ENCODE peak calls at places on chromosomes 5 and 9, in five cellular contexts. A is progenitor cell of endocrine pancreas, M is foreskin fibroblast, V is activated B cell treated with CpG ODN at 0.5 μM for 24 hours, R is neural crest cell. F is an unnamed sample.

GRCh38 chr9:132201780-132202703 is 40.2 kb downstream of the NTNG2 start:
- DNase-seq in A (no peak), M (no peak), V (no peak), R (no peak), F (no peak)

GRCh38 chr5:37722236-37723146 is 117.3 kb downstream of the GDNF start:
- DNase-seq in A (no peak), M (peak), V (no peak), R (no peak), F (no peak)

GRCh38 chr9:76987594-76988200 is 31.8 kb upstream of the FOXB2 start:
- DNase-seq in A (no peak), M (peak), V (no peak), R (peak), F (no peak)

GRCh38 chr9:135550344-135550918 is 4.5 kb downstream of the OBP2A start:
- DNase-seq in A (no peak), M (no peak), V (no peak), R (no peak), F (no peak)

GRCh38 chr5:151925396-151925750 is 722 bp upstream of the GLRA1 start:
- DNase-seq in A (no peak), M (no peak), V (no peak), R (no peak), F (no peak)

GRCh38 chr9:107044872-107045271 is 181.9 kb downstream of the ZNF462 start:
- DNase-seq in A (no peak), M (no peak), V (no peak), R (no peak), F (no peak)

GRCh38 chr5:132489871-132490483 is 596 bp downstream of the IRF1 start:
- DNase-seq in A (no peak), M (peak), V (no peak), R (no peak), F (no peak)

GRCh38 chr9:134378901-134379338 is 52.7 kb downstream of the RXRA start:
- DNase-seq in A (no peak), M (peak), V (no peak), R (no peak), F (no peak)

GRCh38 chr9:95157491-95158151 is 159.9 kb downstream of the FANCC start:
- DNase-seq in A (no peak), M (peak), V (no peak), R (no peak), F (no peak)

GRCh38 chr5:139648205-139649081 is at the start of gene CXXC5:
- DNase-seq in A (peak), M (peak), V (peak), R (peak), F (peak)

GRCh38 chr5:137231535-137231934 is 267.6 kb downstream of the SPOCK1 start:
- DNase-seq in A (no peak), M (peak), V (no peak), R (no peak), F (no peak)

GRCh38 chr5:178415353-178415752 is 174.8 kb downstream of the COL23A1 start:
- DNase-seq in A (no peak), M (no peak), V (no peak), R (no peak), F (no peak)

GRCh38 chr5:91212336-91213092 is 170.6 kb downstream of the ARRDC3 start:
- DNase-seq in A (no peak), M (peak), V (no peak), R (no peak), F (peak)

GRCh38 chr5:141811287-141812155 is 66.7 kb downstream of the PCDH1 start:
- DNase-seq in A (peak), M (peak), V (no peak), R (peak), F (peak)
- TF ChIP-seq CTCF in A (peak), M (peak), V (no peak), R (peak), F (peak)

DNA sequence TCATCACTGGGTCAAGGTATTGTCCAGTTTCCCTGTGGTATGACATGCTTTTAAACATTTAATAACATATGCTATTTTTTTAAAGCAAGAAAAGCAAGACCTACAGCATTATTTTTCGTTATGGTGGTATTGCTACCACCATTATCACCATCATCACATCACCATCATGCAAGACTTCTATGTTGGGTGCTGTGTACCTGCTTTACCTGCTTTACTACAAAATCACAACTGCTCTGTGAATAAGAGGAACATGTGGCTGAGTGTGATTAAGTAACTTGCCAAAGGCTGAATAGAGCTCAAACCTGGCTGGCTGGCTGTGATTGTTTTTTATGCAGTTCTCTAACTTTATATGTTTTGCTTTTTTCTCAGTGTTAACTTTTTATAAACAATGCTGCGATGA is 140.8 kb upstream of the CLINT1 start:
- DNase-seq in A (no peak), M (no peak), V (no peak), R (no peak), F (no peak)
- TF ChIP-seq CTCF in A (no peak), M (no peak), V (no peak), R (no peak), F (no peak)

DNA sequence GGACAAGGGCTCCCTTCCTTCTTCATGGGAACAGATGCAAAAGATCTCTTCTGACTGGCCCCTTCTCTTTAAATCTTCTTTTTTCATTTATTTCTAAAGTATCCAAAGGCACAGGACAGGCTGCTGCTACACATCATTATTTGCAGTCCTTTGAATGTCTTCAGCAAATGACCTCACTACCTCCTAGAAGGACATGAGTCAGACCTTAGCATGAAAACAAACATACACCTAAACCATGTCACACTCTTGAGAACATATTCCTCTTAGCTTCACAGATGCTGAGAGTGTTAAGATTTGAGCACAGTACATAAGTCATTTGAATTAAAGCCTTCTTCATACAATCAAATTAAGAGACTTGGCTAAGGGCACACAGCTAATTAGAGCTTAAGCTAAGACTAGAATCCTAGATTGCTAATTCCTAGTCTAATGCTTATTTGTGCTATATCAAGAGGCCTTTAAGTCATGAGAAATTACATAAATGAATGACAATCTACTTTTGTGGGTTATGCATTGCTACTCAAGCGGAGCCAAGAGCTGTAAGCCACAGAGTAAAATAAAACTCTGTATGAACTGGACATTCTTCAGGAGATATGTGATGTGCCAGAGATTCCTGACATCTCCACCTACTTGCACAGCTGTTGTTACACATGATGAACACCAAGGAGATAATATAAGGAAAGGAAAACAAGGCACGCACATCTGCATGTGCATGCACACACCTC is 109.1 kb upstream of the PTGER4 start:
- DNase-seq in A (no peak), M (peak), V (no peak), R (no peak), F (no peak)
- TF ChIP-seq CTCF in A (no peak), M (no peak), V (no peak), R (no peak), F (no peak)

GRCh38 chr5:180090769-180091546 is 19.4 kb upstream of the RNF130 start:
- DNase-seq in A (no peak), M (peak), V (no peak), R (peak), F (no peak)
- TF ChIP-seq CTCF in A (no peak), M (no peak), V (no peak), R (peak), F (peak)

DNA sequence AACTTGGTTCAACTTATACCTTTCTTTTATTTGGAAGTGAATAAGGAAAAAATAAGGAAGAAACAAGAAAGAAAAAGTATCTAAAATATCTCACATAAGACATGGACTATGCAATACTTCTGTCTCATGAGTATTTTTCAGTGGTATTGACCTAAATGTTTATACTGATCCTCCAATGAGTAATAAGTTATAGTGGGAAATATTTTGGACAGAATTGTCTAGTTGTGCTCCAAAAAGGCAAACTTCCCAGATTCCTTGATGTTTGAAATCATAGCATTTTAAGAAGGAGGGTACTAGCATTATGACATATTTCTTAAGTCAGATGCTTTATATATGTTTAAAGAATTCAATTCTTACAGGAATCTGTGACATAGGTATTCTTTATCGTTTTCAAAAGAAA is 34.5 kb upstream of the BASP1 start:
- DNase-seq in A (no peak), M (no peak), V (no peak), R (no peak), F (no peak)
- TF ChIP-seq CTCF in A (no peak), M (no peak), V (no peak), R (no peak), F (no peak)

DNA sequence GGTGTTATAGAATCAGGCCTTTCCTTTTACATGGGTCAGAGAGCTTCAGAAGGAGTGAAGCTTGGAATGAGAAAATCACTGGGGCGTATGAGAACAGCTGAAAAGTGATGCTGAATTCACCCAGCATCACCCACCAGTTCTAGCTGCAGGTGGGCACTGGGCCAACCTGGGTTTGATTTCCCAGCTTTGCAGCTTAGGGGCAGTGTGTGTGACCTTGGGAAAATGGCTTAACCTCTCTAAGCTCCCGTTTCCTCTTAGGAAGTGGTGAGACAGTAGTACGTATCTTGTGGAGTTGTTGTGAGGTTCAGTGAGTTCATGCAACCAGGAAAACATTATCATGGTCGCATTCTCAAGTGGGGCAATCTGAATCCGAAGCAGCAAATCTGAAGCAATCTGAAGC is 10.6 kb downstream of the PCDH12 start:
- DNase-seq in A (no peak), M (no peak), V (no peak), R (no peak), F (no peak)
- TF ChIP-seq CTCF in A (no peak), M (no peak), V (no peak), R (no peak), F (no peak)

DNA sequence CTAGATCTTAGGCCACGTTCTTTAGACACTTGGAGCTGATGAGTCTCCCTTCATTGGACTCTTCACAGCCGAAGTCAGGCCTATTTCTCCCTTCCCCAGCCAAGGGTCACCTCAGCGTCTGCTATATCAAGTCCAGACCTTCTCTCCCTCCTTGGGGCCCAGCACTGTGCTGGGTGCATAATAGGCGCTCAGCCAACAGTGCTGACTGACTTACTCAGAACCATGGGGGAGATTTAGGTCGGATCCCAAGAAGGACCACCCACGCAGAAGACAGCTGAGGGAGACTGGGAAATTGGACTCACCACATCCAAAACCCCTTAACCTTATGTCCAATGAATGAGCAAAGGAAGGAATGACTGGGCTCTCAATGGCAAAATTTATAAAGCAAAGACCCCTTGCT is 5.6 kb upstream of the AMBP start:
- DNase-seq in A (no peak), M (no peak), V (no peak), R (no peak), F (peak)
- TF ChIP-seq CTCF in A (no peak), M (no peak), V (no peak), R (no peak), F (no peak)

DNA sequence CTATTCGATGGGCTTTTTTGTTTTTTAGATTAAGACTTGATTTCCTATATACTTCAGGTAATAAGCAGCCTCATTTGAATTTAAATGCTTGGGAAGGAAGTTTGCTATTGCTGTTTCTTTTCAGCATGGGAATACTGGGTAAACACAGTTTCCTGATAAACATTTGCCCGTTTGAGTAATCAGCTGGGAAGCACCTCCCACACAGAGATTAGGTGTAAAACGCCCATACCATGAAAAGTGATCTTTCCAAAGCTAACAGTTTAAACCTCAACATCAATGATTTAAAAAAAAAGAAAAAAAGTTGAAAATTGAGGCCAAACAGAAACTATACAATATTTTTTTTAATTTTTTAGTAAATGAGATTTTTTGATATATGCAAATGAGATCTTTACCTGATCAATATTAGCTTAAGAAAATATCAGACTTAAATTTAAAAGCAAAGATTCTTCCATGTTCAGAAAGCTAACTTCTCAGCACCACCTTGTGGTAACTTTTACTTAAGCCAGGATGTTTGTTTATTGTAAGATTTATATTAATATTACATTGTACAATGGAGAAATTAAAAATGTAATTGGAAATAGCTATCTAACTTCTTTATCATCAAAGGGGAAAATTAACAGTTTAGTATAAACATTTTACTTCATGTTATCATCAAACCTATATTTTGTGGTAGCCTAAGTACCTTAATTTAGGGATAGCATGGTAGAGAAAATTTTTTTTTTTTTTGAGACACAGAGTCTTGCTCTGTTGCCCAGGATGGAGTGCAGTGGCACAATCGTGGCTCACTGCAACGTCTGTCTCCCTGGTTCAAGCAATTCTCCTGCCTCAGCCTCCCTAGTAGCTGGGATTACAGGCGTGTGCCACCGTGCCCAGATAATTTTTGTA is 39.8 kb downstream of the F2RL2 start:
- DNase-seq in A (no peak), M (peak), V (no peak), R (no peak), F (no peak)
- TF ChIP-seq CTCF in A (peak), M (peak), V (no peak), R (peak), F (peak)

GRCh38 chr5:104800440-104801048 is 1238.0 kb upstream of the NUDT12 start:
- DNase-seq in A (no peak), M (no peak), V (no peak), R (no peak), F (no peak)
- TF ChIP-seq CTCF in A (peak), M (no peak), V (no peak), R (peak), F (no peak)

GRCh38 chr9:37390759-37391158 is 31.7 kb upstream of the GRHPR start:
- DNase-seq in A (no peak), M (no peak), V (no peak), R (no peak), F (no peak)
- TF ChIP-seq CTCF in A (peak), M (no peak), V (no peak), R (peak), F (no peak)